ENCODE peak calls at places on chromosome 4, in five cellular contexts. One of them, this sample, is unnamed. For H3K36me3 and H3K27me3, the result is how much of the 10 kb centered on the place peaks cover.

GRCh38 chr4:52907510-52907909 is 45.4 kb downstream of the RASL11B start:
- DNase-seq in endothelial cell of umbilical vein: no peak
- DNase-seq in BJ: no peak
- DNase-seq in CD4-positive, CD25-positive, alpha-beta regulatory T cell: no peak
- DNase-seq in cardiac muscle cell: no peak
- DNase-seq in this sample: no peak

GRCh38 chr4:158778712-158779111 is 9.9 kb downstream of the FNIP2 start:
- DNase-seq in endothelial cell of umbilical vein: no peak
- DNase-seq in BJ: no peak
- DNase-seq in CD4-positive, CD25-positive, alpha-beta regulatory T cell: no peak
- DNase-seq in cardiac muscle cell: no peak
- DNase-seq in this sample: no peak

GRCh38 chr4:83917572-83917971 is 381.7 kb downstream of the GPAT3 start:
- DNase-seq in endothelial cell of umbilical vein: no peak
- DNase-seq in BJ: no peak
- DNase-seq in CD4-positive, CD25-positive, alpha-beta regulatory T cell: no peak
- DNase-seq in cardiac muscle cell: no peak
- DNase-seq in this sample: no peak

GRCh38 chr4:20723019-20723418 is 22.8 kb downstream of the PACRGL start:
- DNase-seq in endothelial cell of umbilical vein: no peak
- DNase-seq in BJ: no peak
- DNase-seq in CD4-positive, CD25-positive, alpha-beta regulatory T cell: no peak
- DNase-seq in cardiac muscle cell: no peak
- DNase-seq in this sample: no peak

GRCh38 chr4:80070880-80071620 is 2.0 kb downstream of the ANTXR2 start:
- DNase-seq in endothelial cell of umbilical vein: peak
- DNase-seq in BJ: peak
- DNase-seq in CD4-positive, CD25-positive, alpha-beta regulatory T cell: no peak
- DNase-seq in cardiac muscle cell: no peak
- DNase-seq in this sample: no peak

GRCh38 chr4:150280081-150280950 is 202.1 kb downstream of the DCLK2 start:
- DNase-seq in endothelial cell of umbilical vein: peak
- DNase-seq in BJ: peak
- DNase-seq in CD4-positive, CD25-positive, alpha-beta regulatory T cell: no peak
- DNase-seq in cardiac muscle cell: no peak
- DNase-seq in this sample: no peak

GRCh38 chr4:48262484-48262883 is 7.2 kb downstream of the TEC start:
- DNase-seq in endothelial cell of umbilical vein: no peak
- DNase-seq in BJ: no peak
- DNase-seq in CD4-positive, CD25-positive, alpha-beta regulatory T cell: no peak
- DNase-seq in cardiac muscle cell: no peak
- DNase-seq in this sample: no peak

GRCh38 chr4:185384877-185385465 is 10.8 kb downstream of the LRP2BP start:
- DNase-seq in endothelial cell of umbilical vein: peak
- DNase-seq in BJ: no peak
- DNase-seq in CD4-positive, CD25-positive, alpha-beta regulatory T cell: no peak
- DNase-seq in cardiac muscle cell: no peak
- DNase-seq in this sample: no peak

GRCh38 chr4:48575964-48576363 is 85.9 kb downstream of the ZAR1 start:
- DNase-seq in endothelial cell of umbilical vein: no peak
- DNase-seq in BJ: no peak
- DNase-seq in CD4-positive, CD25-positive, alpha-beta regulatory T cell: no peak
- DNase-seq in cardiac muscle cell: no peak
- DNase-seq in this sample: no peak

GRCh38 chr4:113148925-113149324 is 99.5 kb downstream of the ANK2 start:
- DNase-seq in endothelial cell of umbilical vein: no peak
- DNase-seq in BJ: no peak
- DNase-seq in CD4-positive, CD25-positive, alpha-beta regulatory T cell: no peak
- DNase-seq in cardiac muscle cell: no peak
- DNase-seq in this sample: no peak

GRCh38 chr4:53563824-53564223 is 27.5 kb downstream of the LNX1 start:
- DNase-seq in endothelial cell of umbilical vein: no peak
- DNase-seq in BJ: no peak
- DNase-seq in CD4-positive, CD25-positive, alpha-beta regulatory T cell: no peak
- DNase-seq in cardiac muscle cell: no peak
- DNase-seq in this sample: peak

GRCh38 chr4:175999944-176000343 is 65.7 kb upstream of the WDR17 start:
- DNase-seq in endothelial cell of umbilical vein: no peak
- DNase-seq in BJ: no peak
- DNase-seq in CD4-positive, CD25-positive, alpha-beta regulatory T cell: no peak
- DNase-seq in cardiac muscle cell: no peak
- DNase-seq in this sample: no peak

GRCh38 chr4:16794816-16795445 is 103.5 kb downstream of the LDB2 start:
- DNase-seq in endothelial cell of umbilical vein: peak
- DNase-seq in BJ: no peak
- DNase-seq in CD4-positive, CD25-positive, alpha-beta regulatory T cell: peak
- DNase-seq in cardiac muscle cell: peak
- DNase-seq in this sample: no peak

GRCh38 chr4:113186960-113187757 is 137.7 kb downstream of the ANK2 start:
- DNase-seq in endothelial cell of umbilical vein: no peak
- DNase-seq in BJ: no peak
- DNase-seq in CD4-positive, CD25-positive, alpha-beta regulatory T cell: no peak
- DNase-seq in cardiac muscle cell: no peak
- DNase-seq in this sample: no peak

GRCh38 chr4:151157543-151157942 is 58.1 kb downstream of the RPS3A start:
- DNase-seq in endothelial cell of umbilical vein: no peak
- DNase-seq in BJ: no peak
- DNase-seq in CD4-positive, CD25-positive, alpha-beta regulatory T cell: no peak
- DNase-seq in cardiac muscle cell: no peak
- DNase-seq in this sample: no peak

GRCh38 chr4:26870576-26871260 is 10.1 kb downstream of the STIM2 start:
- DNase-seq in endothelial cell of umbilical vein: no peak
- DNase-seq in BJ: no peak
- DNase-seq in CD4-positive, CD25-positive, alpha-beta regulatory T cell: no peak
- DNase-seq in cardiac muscle cell: no peak
- DNase-seq in this sample: no peak

GRCh38 chr4:36785965-36786364 is 458.6 kb upstream of the NWD2 start:
- DNase-seq in endothelial cell of umbilical vein: no peak
- DNase-seq in BJ: no peak
- DNase-seq in CD4-positive, CD25-positive, alpha-beta regulatory T cell: no peak
- DNase-seq in cardiac muscle cell: no peak
- DNase-seq in this sample: no peak

GRCh38 chr4:132169660-132170059 is 979.4 kb upstream of the PCDH10 start:
- DNase-seq in endothelial cell of umbilical vein: no peak
- DNase-seq in BJ: no peak
- DNase-seq in CD4-positive, CD25-positive, alpha-beta regulatory T cell: no peak
- DNase-seq in cardiac muscle cell: no peak
- DNase-seq in this sample: no peak
- H3K36me3 ChIP-seq in endothelial cell of umbilical vein: under half
- H3K36me3 ChIP-seq in BJ: under half
- H3K36me3 ChIP-seq in CD4-positive, CD25-positive, alpha-beta regulatory T cell: under half
- H3K36me3 ChIP-seq in cardiac muscle cell: under half
- H3K36me3 ChIP-seq in this sample: under half

GRCh38 chr4:4864443-4864939 is 5.0 kb downstream of the MSX1 start:
- DNase-seq in endothelial cell of umbilical vein: no peak
- DNase-seq in BJ: no peak
- DNase-seq in CD4-positive, CD25-positive, alpha-beta regulatory T cell: no peak
- DNase-seq in cardiac muscle cell: no peak
- DNase-seq in this sample: no peak
- H3K27me3 ChIP-seq in endothelial cell of umbilical vein: half or more
- H3K27me3 ChIP-seq in BJ: under half
- H3K27me3 ChIP-seq in CD4-positive, CD25-positive, alpha-beta regulatory T cell: half or more
- H3K27me3 ChIP-seq in cardiac muscle cell: half or more
- H3K27me3 ChIP-seq in this sample: under half

GRCh38 chr4:182082910-182083309 is 160.3 kb upstream of the TENM3 start:
- DNase-seq in endothelial cell of umbilical vein: no peak
- DNase-seq in BJ: no peak
- DNase-seq in CD4-positive, CD25-positive, alpha-beta regulatory T cell: no peak
- DNase-seq in cardiac muscle cell: no peak
- DNase-seq in this sample: no peak
- H3K4me3 ChIP-seq in endothelial cell of umbilical vein: no peak
- H3K4me3 ChIP-seq in BJ: no peak
- H3K4me3 ChIP-seq in CD4-positive, CD25-positive, alpha-beta regulatory T cell: no peak
- H3K4me3 ChIP-seq in cardiac muscle cell: no peak
- H3K4me3 ChIP-seq in this sample: no peak

GRCh38 chr4:188228279-188228678 is 89.0 kb downstream of the TRIML1 start:
- DNase-seq in endothelial cell of umbilical vein: no peak
- DNase-seq in BJ: no peak
- DNase-seq in CD4-positive, CD25-positive, alpha-beta regulatory T cell: no peak
- DNase-seq in cardiac muscle cell: no peak
- DNase-seq in this sample: no peak
- H3K36me3 ChIP-seq in endothelial cell of umbilical vein: under half
- H3K36me3 ChIP-seq in BJ: under half
- H3K36me3 ChIP-seq in CD4-positive, CD25-positive, alpha-beta regulatory T cell: under half
- H3K36me3 ChIP-seq in cardiac muscle cell: under half
- H3K36me3 ChIP-seq in this sample: under half

DNA sequence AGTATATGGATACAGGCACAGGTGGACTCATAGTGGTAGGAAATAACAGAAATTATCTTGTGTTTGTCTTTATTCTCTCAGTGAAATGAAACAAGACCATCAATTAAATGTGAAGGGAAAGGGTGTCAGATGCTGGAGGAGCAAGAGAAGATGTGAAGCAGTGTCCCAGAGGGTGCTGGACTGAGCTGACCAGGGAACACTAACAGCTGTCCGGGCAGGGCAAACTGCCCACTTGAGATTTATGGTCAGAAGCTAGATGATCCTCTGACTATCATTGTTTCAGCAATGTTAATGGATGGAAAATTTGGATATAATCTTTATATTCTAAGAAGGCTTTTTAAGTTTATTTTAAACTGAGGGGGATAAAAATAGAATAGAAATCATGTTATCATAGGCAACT is 267.2 kb upstream of the SLC7A11 start:
- DNase-seq in endothelial cell of umbilical vein: no peak
- DNase-seq in BJ: no peak
- DNase-seq in CD4-positive, CD25-positive, alpha-beta regulatory T cell: no peak
- DNase-seq in cardiac muscle cell: no peak
- DNase-seq in this sample: no peak
- H3K27me3 ChIP-seq in endothelial cell of umbilical vein: under half
- H3K27me3 ChIP-seq in BJ: under half
- H3K27me3 ChIP-seq in CD4-positive, CD25-positive, alpha-beta regulatory T cell: under half
- H3K27me3 ChIP-seq in cardiac muscle cell: under half
- H3K27me3 ChIP-seq in this sample: under half

GRCh38 chr4:11843340-11843739 is 414.6 kb upstream of the HS3ST1 start:
- DNase-seq in endothelial cell of umbilical vein: peak
- DNase-seq in BJ: no peak
- DNase-seq in CD4-positive, CD25-positive, alpha-beta regulatory T cell: no peak
- DNase-seq in cardiac muscle cell: no peak
- DNase-seq in this sample: no peak
- H3K4me3 ChIP-seq in endothelial cell of umbilical vein: no peak
- H3K4me3 ChIP-seq in BJ: no peak
- H3K4me3 ChIP-seq in CD4-positive, CD25-positive, alpha-beta regulatory T cell: no peak
- H3K4me3 ChIP-seq in cardiac muscle cell: no peak
- H3K4me3 ChIP-seq in this sample: no peak

GRCh38 chr4:24529555-24529954 is 54.8 kb downstream of the DHX15 start:
- DNase-seq in endothelial cell of umbilical vein: no peak
- DNase-seq in BJ: no peak
- DNase-seq in CD4-positive, CD25-positive, alpha-beta regulatory T cell: no peak
- DNase-seq in cardiac muscle cell: no peak
- DNase-seq in this sample: no peak

GRCh38 chr4:24533364-24533763 is 51.0 kb downstream of the DHX15 start:
- DNase-seq in endothelial cell of umbilical vein: no peak
- DNase-seq in BJ: peak
- DNase-seq in CD4-positive, CD25-positive, alpha-beta regulatory T cell: no peak
- DNase-seq in cardiac muscle cell: no peak
- DNase-seq in this sample: no peak

GRCh38 chr4:24537025-24537424 is 47.3 kb downstream of the DHX15 start:
- DNase-seq in endothelial cell of umbilical vein: no peak
- DNase-seq in BJ: no peak
- DNase-seq in CD4-positive, CD25-positive, alpha-beta regulatory T cell: no peak
- DNase-seq in cardiac muscle cell: no peak
- DNase-seq in this sample: no peak

GRCh38 chr4:24535399-24535798 is 49.0 kb downstream of the DHX15 start:
- DNase-seq in endothelial cell of umbilical vein: no peak
- DNase-seq in BJ: no peak
- DNase-seq in CD4-positive, CD25-positive, alpha-beta regulatory T cell: no peak
- DNase-seq in cardiac muscle cell: no peak
- DNase-seq in this sample: no peak
- H3K36me3 ChIP-seq in endothelial cell of umbilical vein: under half
- H3K36me3 ChIP-seq in BJ: under half
- H3K36me3 ChIP-seq in CD4-positive, CD25-positive, alpha-beta regulatory T cell: half or more
- H3K36me3 ChIP-seq in cardiac muscle cell: half or more
- H3K36me3 ChIP-seq in this sample: under half

DNA sequence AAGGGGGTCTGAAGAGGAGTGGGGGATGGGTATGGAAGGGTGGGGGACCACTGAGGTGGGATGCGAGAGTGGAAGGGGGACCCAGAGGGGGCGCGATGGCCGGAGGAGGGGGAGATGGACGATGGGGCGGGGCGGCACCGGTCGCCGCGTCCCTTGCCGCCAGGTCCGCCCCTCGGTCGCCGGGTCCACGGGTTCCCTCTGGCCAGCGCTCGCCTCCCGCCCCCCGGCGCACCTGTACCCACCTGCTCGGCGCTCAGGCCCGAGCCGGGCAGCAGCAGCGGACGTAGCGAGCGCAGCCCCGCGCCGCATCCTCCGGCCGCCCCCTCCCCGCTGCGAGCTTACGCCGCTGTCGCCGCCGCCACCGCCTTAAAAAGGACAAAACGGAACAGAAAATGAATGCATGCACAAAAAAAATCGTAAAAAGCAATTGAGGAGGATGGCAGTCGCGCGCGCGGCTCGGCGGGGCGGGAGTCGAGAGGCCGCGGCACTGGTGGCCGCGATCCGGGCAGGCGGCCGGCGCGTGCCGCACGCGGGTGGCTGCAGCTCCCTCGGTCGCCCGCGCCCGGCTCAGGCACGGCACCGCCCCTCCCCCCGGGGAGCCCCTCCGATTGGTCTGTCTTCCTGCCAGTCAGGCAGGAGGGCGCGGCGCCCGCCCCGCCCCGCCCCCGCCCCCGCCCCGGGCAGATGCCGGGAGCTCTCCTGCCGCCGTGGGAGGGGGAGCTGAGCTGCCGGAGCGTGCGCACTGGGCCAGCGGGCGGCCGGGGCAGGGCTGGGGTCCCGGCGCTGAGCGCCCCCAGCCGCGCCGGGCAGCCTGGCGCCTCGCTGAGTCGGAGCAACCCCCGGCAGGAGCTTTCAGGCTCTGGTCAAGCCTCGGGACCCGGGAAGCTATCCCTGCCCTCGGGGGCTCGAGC is at the start of gene JAKMIP1:
- DNase-seq in endothelial cell of umbilical vein: peak
- DNase-seq in BJ: no peak
- DNase-seq in CD4-positive, CD25-positive, alpha-beta regulatory T cell: peak
- DNase-seq in cardiac muscle cell: peak
- DNase-seq in this sample: peak
- H3K27me3 ChIP-seq in endothelial cell of umbilical vein: under half
- H3K27me3 ChIP-seq in BJ: under half
- H3K27me3 ChIP-seq in CD4-positive, CD25-positive, alpha-beta regulatory T cell: under half
- H3K27me3 ChIP-seq in cardiac muscle cell: under half
- H3K27me3 ChIP-seq in this sample: under half

This sample was measured in GM06990.